ENCODE peak calls at places on chromosomes 7 and 10, in six cellular contexts. L is psoas muscle; W is osteoblast; M is thoracic aorta; A is cardiac muscle cell; J is CD4-positive, CD25-positive, alpha-beta regulatory T cell. V is an unnamed sample. For H3K4me1, the result is how much of the 10 kb centered on the place peaks cover.

GRCh38 chr7:25696565-25696964 is 455.4 kb upstream of the NFE2L3 start:
- DNase-seq in L (no peak), W (no peak), M (no peak), A (no peak), J (no peak), V (no peak)

GRCh38 chr7:98281757-98282652 is 519 bp downstream of the BRI3 start:
- DNase-seq in L (peak), W (peak), M (no peak), A (no peak), J (peak), V (no peak)

GRCh38 chr10:122981066-122981464 is 864 bp downstream of the PSTK start:
- DNase-seq in L (no peak), W (peak), M (no peak), A (peak), J (peak), V (no peak)

GRCh38 chr7:27210441-27211083 is 10.7 kb upstream of the HOXA13 start:
- DNase-seq in L (no peak), W (peak), M (no peak), A (peak), J (peak), V (peak)

GRCh38 chr10:87930929-87931835 is 67.8 kb downstream of the PTEN start:
- DNase-seq in L (no peak), W (no peak), M (no peak), A (no peak), J (peak), V (no peak)

GRCh38 chr10:90602815-90603600 is 254.8 kb downstream of the HTR7 start:
- DNase-seq in L (no peak), W (no peak), M (no peak), A (peak), J (no peak), V (no peak)

GRCh38 chr7:149662591-149663095 is 110.7 kb downstream of the ZNF467 start:
- DNase-seq in L (peak), W (no peak), M (peak), A (peak), J (peak), V (peak)

GRCh38 chr7:24786941-24787340 is 29.7 kb upstream of the GSDME start:
- DNase-seq in L (peak), W (peak), M (peak), A (peak), J (no peak), V (peak)

GRCh38 chr7:4879401-4880081 is 4.0 kb downstream of the RADIL start:
- DNase-seq in L (no peak), W (no peak), M (no peak), A (no peak), J (no peak), V (no peak)

GRCh38 chr7:107998150-107998549 is 4.8 kb downstream of the LAMB1 start:
- DNase-seq in L (no peak), W (no peak), M (no peak), A (no peak), J (no peak), V (no peak)

GRCh38 chr7:30879139-30880089 is 32.2 kb upstream of the AQP1 start:
- DNase-seq in L (no peak), W (no peak), M (no peak), A (no peak), J (no peak), V (no peak)
- H3K4me1 ChIP-seq in L (under half), W (under half), M (under half), A (under half), J (under half), V (under half)

GRCh38 chr7:94394399-94395140 is at the start of gene COL1A2:
- DNase-seq in L (peak), W (peak), M (peak), A (peak), J (peak), V (peak)

GRCh38 chr7:94393251-94393758 is 1.4 kb upstream of the COL1A2 start:
- DNase-seq in L (peak), W (no peak), M (no peak), A (peak), J (no peak), V (no peak)

GRCh38 chr7:94395141-94396041 is 696 bp downstream of the COL1A2 start:
- DNase-seq in L (no peak), W (peak), M (no peak), A (peak), J (peak), V (no peak)

GRCh38 chr7:94392391-94392782 is 2.3 kb upstream of the COL1A2 start:
- DNase-seq in L (no peak), W (no peak), M (no peak), A (peak), J (no peak), V (no peak)

DNA sequence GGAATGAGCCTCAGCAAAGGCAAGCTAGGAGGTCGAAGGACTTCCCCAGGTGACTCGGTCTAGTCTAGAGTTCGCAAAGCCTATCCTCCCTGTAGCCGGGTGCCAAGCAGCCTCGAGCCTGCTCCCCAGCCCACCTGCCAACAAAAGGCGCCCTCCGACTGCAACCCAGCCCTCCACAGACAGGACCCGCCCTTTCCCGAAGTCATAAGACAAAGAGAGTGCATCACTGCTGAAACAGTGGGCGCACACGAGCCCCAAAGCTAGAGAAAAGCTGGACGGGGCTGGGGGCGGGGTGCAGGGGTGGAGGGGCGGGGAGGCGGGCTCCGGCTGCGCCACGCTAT is 667 bp upstream of the COL1A2 start:
- DNase-seq in L (peak), W (no peak), M (no peak), A (peak), J (no peak), V (no peak)
- H3K27ac ChIP-seq in L (peak), W (peak), M (peak), A (no peak), J (no peak), V (peak)

GRCh38 chr10:132418520-132419416 is 21.8 kb downstream of the PWWP2B start:
- DNase-seq in L (peak), W (no peak), M (no peak), A (peak), J (no peak), V (peak)

GRCh38 chr10:132417957-132418441 is 21.0 kb downstream of the PWWP2B start:
- DNase-seq in L (no peak), W (no peak), M (no peak), A (peak), J (no peak), V (no peak)

GRCh38 chr10:132415956-132416355 is 19.0 kb downstream of the PWWP2B start:
- DNase-seq in L (no peak), W (no peak), M (no peak), A (no peak), J (no peak), V (no peak)

GRCh38 chr10:132416566-132417248 is 19.7 kb downstream of the PWWP2B start:
- DNase-seq in L (no peak), W (no peak), M (no peak), A (no peak), J (no peak), V (no peak)

GRCh38 chr10:132417249-132417878 is 20.4 kb downstream of the PWWP2B start:
- DNase-seq in L (no peak), W (no peak), M (no peak), A (no peak), J (no peak), V (no peak)
- H3K4me1 ChIP-seq in L (half or more), W (under half), M (under half), A (under half), J (under half), V (half or more)

DNA sequence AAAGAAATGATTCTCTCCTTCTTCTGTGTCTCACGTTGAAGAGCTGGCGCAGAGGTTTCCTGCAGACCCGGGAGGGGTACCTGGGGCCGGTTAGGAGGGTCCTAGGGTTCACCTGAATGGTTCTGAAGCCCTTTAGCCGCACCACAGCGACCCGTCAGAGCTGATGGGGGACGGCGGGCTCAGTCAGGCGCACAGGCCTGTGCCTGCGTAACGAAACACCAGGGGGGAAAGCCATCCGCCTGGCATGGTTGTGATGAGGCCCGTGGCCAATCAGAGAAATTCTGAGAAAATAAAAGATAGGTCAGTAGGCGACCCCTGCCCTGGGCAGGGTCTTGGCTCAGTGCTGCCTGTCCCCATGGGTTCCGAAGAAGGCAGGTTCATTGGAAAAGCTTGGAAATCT is 35.6 kb downstream of the FAM20C start:
- DNase-seq in L (no peak), W (no peak), M (no peak), A (no peak), J (no peak), V (no peak)
- H3K27ac ChIP-seq in L (peak), W (no peak), M (peak), A (no peak), J (no peak), V (peak)

GRCh38 chr7:159014297-159015062 is 130.2 kb downstream of the VIPR2 start:
- DNase-seq in L (peak), W (peak), M (no peak), A (no peak), J (no peak), V (no peak)

GRCh38 chr7:159013825-159014289 is 130.8 kb downstream of the VIPR2 start:
- DNase-seq in L (peak), W (peak), M (no peak), A (no peak), J (no peak), V (no peak)

GRCh38 chr7:159015894-159016410 is 128.7 kb downstream of the VIPR2 start:
- DNase-seq in L (no peak), W (peak), M (no peak), A (no peak), J (no peak), V (no peak)

GRCh38 chr7:159016591-159016990 is 128.1 kb downstream of the VIPR2 start:
- DNase-seq in L (peak), W (peak), M (no peak), A (no peak), J (no peak), V (no peak)

GRCh38 chr7:159015081-159015893 is 129.4 kb downstream of the VIPR2 start:
- DNase-seq in L (peak), W (peak), M (no peak), A (no peak), J (no peak), V (peak)
- H3K4me1 ChIP-seq in L (under half), W (under half), M (half or more), A (under half), J (under half), V (under half)

GRCh38 chr10:60937784-60938654 is 6.0 kb downstream of the RHOBTB1 start:
- DNase-seq in L (no peak), W (peak), M (peak), A (peak), J (no peak), V (no peak)
- H3K27ac ChIP-seq in L (peak), W (peak), M (peak), A (no peak), J (no peak), V (peak)

GRCh38 chr10:662686-663465 is 26.6 kb downstream of the DIP2C start:
- DNase-seq in L (no peak), W (peak), M (no peak), A (no peak), J (no peak), V (no peak)
- H3K4me1 ChIP-seq in L (half or more), W (under half), M (under half), A (under half), J (under half), V (half or more)

GRCh38 chr7:33873981-33874750 is 31.2 kb upstream of the BMPER start:
- DNase-seq in L (no peak), W (no peak), M (no peak), A (peak), J (no peak), V (no peak)
- H3K27ac ChIP-seq in L (no peak), W (peak), M (peak), A (no peak), J (no peak), V (peak)

DNA sequence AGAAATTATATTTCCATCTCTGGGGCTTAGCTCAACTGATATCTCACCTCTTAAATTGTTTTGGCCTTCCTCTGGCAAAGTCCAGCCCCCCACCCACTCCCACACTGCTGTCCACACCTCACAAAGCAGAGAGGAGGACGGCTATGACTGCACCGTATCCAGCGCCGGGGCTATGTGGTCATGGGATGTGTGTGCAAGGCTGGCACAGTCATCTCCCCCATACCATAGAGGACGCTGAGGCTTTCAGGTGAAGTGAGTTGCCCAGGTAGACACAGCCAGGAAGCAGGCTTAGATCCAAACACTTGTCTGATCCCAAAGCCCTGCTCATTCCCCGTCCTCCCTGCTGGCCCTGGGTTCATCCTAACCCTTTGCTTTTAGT is 80.2 kb downstream of the GRK5 start:
- DNase-seq in L (no peak), W (no peak), M (no peak), A (no peak), J (no peak), V (no peak)
- H3K4me1 ChIP-seq in L (under half), W (under half), M (half or more), A (under half), J (half or more), V (under half)

GRCh38 chr7:6422926-6423632 is 24.7 kb downstream of the DAGLB start:
- DNase-seq in L (no peak), W (peak), M (no peak), A (no peak), J (no peak), V (no peak)
- H3K27ac ChIP-seq in L (peak), W (no peak), M (peak), A (no peak), J (no peak), V (peak)